ENCODE peak calls at places on chromosomes 4 and X, in eight cellular contexts. V is heart left ventricle, M is endothelial cell, L is mucosa of descending colon, T is ascending aorta, Z is fibroblast of lung, R is breast epithelium, H is ovary. P is an unnamed sample.

GRCh38 chr4:181760560-181760959 is 482.6 kb upstream of the TENM3 start:
- DNase-seq in L (no peak), V (no peak), Z (no peak), H (no peak), T (no peak), M (no peak), R (no peak), P (no peak)

GRCh38 chr4:121238461-121238860 is 74.3 kb upstream of the TNIP3 start:
- DNase-seq in M (no peak), R (no peak), L (no peak), H (no peak), T (no peak), V (no peak), Z (no peak), P (peak; percentile 68)

GRCh38 chrX:108264376-108264775 is 172.8 kb downstream of the ATG4A start:
- DNase-seq in L (no peak), M (no peak), R (no peak), T (no peak), H (no peak), V (no peak), Z (no peak), P (no peak)

GRCh38 chrX:3806630-3807029 is 93.2 kb upstream of the PRKX start:
- DNase-seq in M (no peak), H (no peak), T (no peak), Z (no peak), R (no peak), V (no peak), L (no peak), P (no peak)

GRCh38 chr4:68719075-68719473 is 48.6 kb upstream of the UGT2B15 start:
- DNase-seq in L (no peak), Z (no peak), T (no peak), M (no peak), V (no peak), H (no peak), R (no peak), P (no peak)

GRCh38 chr4:18859468-18859867 is 837.9 kb upstream of the LCORL start:
- DNase-seq in Z (no peak), R (no peak), V (no peak), L (no peak), T (no peak), H (no peak), M (no peak), P (no peak)

GRCh38 chrX:72079607-72080006 is 52.1 kb downstream of the RTL5 start:
- DNase-seq in R (no peak), L (no peak), V (peak; percentile 68), M (peak; percentile 48), H (no peak), Z (no peak), T (no peak), P (no peak)

GRCh38 chrX:12441376-12442128 is 303.3 kb downstream of the FRMPD4 start:
- DNase-seq in T (no peak), R (no peak), H (no peak), L (no peak), M (no peak), Z (peak; percentile 88), V (no peak), P (no peak)

GRCh38 chr4:110188113-110188512 is 10.3 kb downstream of the ELOVL6 start:
- DNase-seq in Z (no peak), R (no peak), M (no peak), H (no peak), L (no peak), T (no peak), V (no peak), P (no peak)

GRCh38 chrX:108914791-108915190 is 178.4 kb upstream of the IRS4 start:
- DNase-seq in H (no peak), L (no peak), R (no peak), Z (no peak), T (no peak), M (no peak), V (no peak), P (no peak)

GRCh38 chr4:116811730-116812129 is 273.6 kb downstream of the TRAM1L1 start:
- DNase-seq in L (no peak), Z (no peak), H (no peak), M (no peak), R (no peak), T (no peak), V (no peak), P (no peak)

GRCh38 chr4:171067422-171067821 is 745.8 kb upstream of the GALNTL6 start:
- DNase-seq in Z (no peak), L (no peak), H (no peak), V (no peak), T (no peak), R (no peak), M (no peak), P (no peak)
- TF ChIP-seq CTCF in Z (no peak), L (no peak), H (no peak), V (no peak), T (no peak), R (no peak), M (no peak), P (no peak)

GRCh38 chr4:148426643-148427042 is 15.6 kb downstream of the NR3C2 start:
- DNase-seq in M (no peak), R (no peak), Z (no peak), V (no peak), H (no peak), L (no peak), T (no peak), P (no peak)

GRCh38 chr4:148431401-148431800 is 10.8 kb downstream of the NR3C2 start:
- DNase-seq in V (no peak), T (no peak), H (no peak), Z (no peak), M (no peak), L (peak; percentile 56), R (no peak), P (no peak)

GRCh38 chr4:148430847-148431246 is 11.4 kb downstream of the NR3C2 start:
- DNase-seq in M (no peak), Z (no peak), V (no peak), R (no peak), T (no peak), L (peak; percentile 25), H (no peak), P (no peak)

DNA sequence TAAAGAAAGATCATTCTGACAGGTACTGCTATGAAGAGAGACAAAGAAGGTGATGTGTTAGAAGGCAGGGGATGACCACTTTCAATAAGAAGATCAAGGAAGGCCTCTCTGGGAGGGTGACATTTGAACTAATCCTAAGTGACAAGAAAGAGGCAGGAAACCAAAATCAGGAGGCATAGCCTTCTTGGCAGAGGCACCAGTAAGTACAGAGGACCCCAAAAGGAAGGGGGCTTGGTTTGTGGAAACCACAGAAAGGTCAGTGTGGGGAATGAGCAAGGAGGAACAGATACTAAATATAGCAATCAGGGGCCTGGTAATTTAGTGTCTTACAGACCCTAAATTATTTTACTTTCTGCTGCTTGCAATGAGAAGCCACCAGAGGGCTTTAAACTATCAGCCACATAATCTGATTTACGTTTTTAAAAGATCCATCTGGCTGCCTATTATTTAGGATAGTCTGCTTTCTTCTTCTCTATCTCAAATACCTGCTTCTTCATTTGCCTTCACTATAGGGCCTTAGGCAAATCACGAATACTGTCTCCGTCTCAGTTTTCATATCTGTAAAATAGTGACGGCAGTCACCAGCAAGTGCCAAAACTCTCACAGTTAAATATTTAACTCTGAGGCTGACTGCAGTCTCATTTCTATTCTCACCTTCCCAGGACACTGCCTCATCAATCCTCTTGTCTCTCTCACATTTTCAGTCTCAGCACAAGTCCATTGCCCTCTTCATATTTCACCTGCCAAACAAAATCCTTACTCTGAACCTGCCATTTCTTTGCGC is 16.7 kb downstream of the NR3C2 start:
- DNase-seq in L (no peak), V (no peak), H (no peak), Z (no peak), T (no peak), R (no peak), M (no peak), P (no peak)
- TF ChIP-seq CTCF in L (no peak), V (no peak), H (no peak), Z (peak; percentile 11), T (no peak), R (no peak), M (no peak), P (no peak)

GRCh38 chrX:69618803-69619202 is 2.9 kb downstream of the EDA start:
- DNase-seq in M (no peak), L (peak; percentile 39), V (no peak), H (peak; percentile 16), T (no peak), Z (peak; percentile 28), R (no peak), P (no peak)
- TF ChIP-seq CTCF in M (peak; percentile 41), L (no peak), V (peak; percentile 50), H (peak; percentile 40), T (peak; percentile 35), Z (peak; percentile 37), R (no peak), P (no peak)

DNA sequence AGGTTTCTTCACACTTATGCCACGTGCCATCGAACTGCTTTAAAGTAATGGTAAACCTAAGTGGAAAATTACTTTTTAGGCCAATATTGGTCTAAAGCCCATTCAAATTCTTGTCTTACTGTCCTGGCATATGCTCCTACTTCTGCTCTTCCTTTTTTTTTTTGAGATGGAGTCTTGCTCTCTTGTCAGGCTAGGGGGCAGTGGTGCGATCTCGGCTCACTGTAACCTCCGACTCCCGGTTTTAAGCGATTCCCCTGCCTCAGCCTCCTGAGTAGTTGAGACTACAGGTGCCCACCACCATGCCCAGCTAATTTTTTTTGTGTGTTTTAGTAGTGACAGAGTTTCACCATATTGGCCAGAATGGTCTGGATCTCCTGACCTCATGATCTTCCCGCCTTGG is 129.0 kb upstream of the TECRL start:
- DNase-seq in Z (no peak), T (no peak), L (no peak), V (no peak), H (no peak), R (no peak), M (peak; percentile 6), P (no peak)
- TF ChIP-seq CTCF in Z (no peak), T (no peak), L (no peak), V (no peak), H (no peak), R (no peak), M (no peak), P (no peak)

DNA sequence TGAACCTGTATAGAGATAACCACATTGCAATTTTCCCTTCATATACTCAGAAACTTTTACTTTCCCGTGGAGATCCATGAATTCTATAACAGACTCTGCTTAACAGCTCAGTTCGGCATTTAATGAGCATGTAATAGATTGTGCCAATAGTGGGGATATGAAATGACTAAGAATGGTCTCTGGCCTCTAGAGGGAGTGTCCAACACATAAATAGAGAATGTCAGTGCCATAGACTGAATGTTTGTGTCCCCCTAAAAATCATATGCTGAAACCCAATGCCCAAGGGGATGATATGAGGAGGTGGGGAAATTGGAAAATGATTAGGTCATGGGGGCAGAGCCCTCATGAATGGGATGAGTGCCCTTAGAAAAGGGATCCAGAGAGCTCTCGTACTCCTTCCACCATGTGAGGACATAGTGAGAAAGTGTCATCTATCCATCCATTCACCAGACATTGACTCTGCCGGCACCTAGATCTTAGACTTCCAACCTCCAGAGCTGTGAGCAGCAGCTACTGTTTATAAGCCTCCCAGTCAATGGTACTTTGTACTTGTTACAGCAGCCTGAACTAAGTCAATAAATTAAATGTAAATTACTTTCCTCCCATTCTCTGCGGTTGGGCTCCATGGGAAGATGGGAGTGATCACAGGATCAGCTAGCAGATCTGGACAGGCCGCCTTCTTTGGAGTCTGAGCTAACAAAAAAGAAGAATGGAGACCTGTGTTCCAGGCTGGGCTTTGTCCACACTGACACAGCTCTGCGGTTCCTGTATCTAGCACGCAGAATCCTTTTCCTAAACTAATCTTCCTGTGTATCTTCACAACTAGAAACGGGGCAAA is 28.1 kb upstream of the HPSE start:
- DNase-seq in M (no peak), T (no peak), R (no peak), V (no peak), L (peak; percentile 36), Z (peak; percentile 52), H (no peak), P (no peak)
- TF ChIP-seq CTCF in M (no peak), T (no peak), R (no peak), V (peak; percentile 20), L (no peak), Z (peak; percentile 55), H (peak; percentile 13), P (no peak)